ENCODE peak calls at places on chromosomes 12 and 14, in five cellular contexts. A is GM12865, L is GM20000, W is heart left ventricle, K is bronchial epithelial cell. G is an unnamed sample.

GRCh38 chr12:127559349-127560040 is 707.5 kb upstream of the TMEM132C start:
- DNase-seq in A (peak; percentile 91), L (no peak), W (peak; percentile 24), K (peak; percentile 83), G (peak; percentile 90)

GRCh38 chr12:52186135-52186840 is 5.5 kb downstream of the KRT80 start:
- DNase-seq in A (no peak), L (no peak), W (no peak), K (peak; percentile 82), G (no peak)

GRCh38 chr12:6607751-6608591 is 792 bp upstream of the CHD4 start:
- DNase-seq in A (peak; percentile 92), L (peak; percentile 73), W (peak; percentile 56), K (peak; percentile 83), G (peak; percentile 89)

GRCh38 chr12:124720019-124720686 is 143.5 kb downstream of the SCARB1 start:
- DNase-seq in A (no peak), L (no peak), W (no peak), K (peak; percentile 78), G (no peak)

GRCh38 chr12:68932701-68933563 is at the start of gene CPM:
- DNase-seq in A (peak; percentile 50), L (peak; percentile 90), W (peak; percentile 77), K (peak; percentile 49), G (peak; percentile 71)

GRCh38 chr12:57452937-57453509 is 2.1 kb upstream of the INHBE start:
- DNase-seq in A (peak; percentile 72), L (peak; percentile 69), W (peak; percentile 83), K (peak; percentile 59), G (peak; percentile 81)

GRCh38 chr14:92759300-92759678 is 10.9 kb upstream of the LGMN start:
- DNase-seq in A (peak; percentile 78), L (no peak), W (no peak), K (peak; percentile 44), G (peak; percentile 70)

GRCh38 chr14:53032838-53033390 is 82.1 kb upstream of the FERMT2 start:
- DNase-seq in A (no peak), L (no peak), W (no peak), K (peak; percentile 33), G (no peak)

GRCh38 chr14:105313381-105314286 is 914 bp upstream of the PACS2 start:
- DNase-seq in A (peak; percentile 36), L (no peak), W (no peak), K (no peak), G (peak; percentile 32)

GRCh38 chr12:4775936-4776335 is 55.7 kb downstream of the GALNT8 start:
- DNase-seq in A (no peak), L (no peak), W (no peak), K (no peak), G (no peak)

GRCh38 chr12:65881348-65881961 is 57.2 kb downstream of the HMGA2 start:
- DNase-seq in A (no peak), L (no peak), W (peak; percentile 28), K (peak; percentile 44), G (no peak)

GRCh38 chr12:93459097-93459496 is 8.2 kb upstream of the MRPL42 start:
- DNase-seq in A (no peak), L (no peak), W (no peak), K (no peak), G (no peak)

GRCh38 chr14:66330916-66331315 is 155.3 kb upstream of the CCDC196 start:
- DNase-seq in A (no peak), L (no peak), W (no peak), K (peak; percentile 41), G (no peak)

GRCh38 chr14:99945732-99946651 is 119.2 kb upstream of the EVL start:
- DNase-seq in A (peak; percentile 76), L (peak; percentile 61), W (no peak), K (no peak), G (peak; percentile 34)

GRCh38 chr12:130965668-130966067 is 12.0 kb downstream of the ADGRD1 start:
- DNase-seq in A (no peak), L (no peak), W (no peak), K (peak; percentile 80), G (no peak)

GRCh38 chr14:85587152-85587697 is 57.3 kb downstream of the FLRT2 start:
- DNase-seq in A (no peak), L (no peak), W (no peak), K (peak; percentile 84), G (no peak)

GRCh38 chr14:98798099-98798498 is 473.9 kb downstream of the BCL11B start:
- DNase-seq in A (no peak), L (no peak), W (no peak), K (no peak), G (no peak)

GRCh38 chr12:51593539-51593938 is 2.5 kb downstream of the SCN8A start:
- DNase-seq in A (peak; percentile 27), L (no peak), W (peak; percentile 21), K (peak; percentile 41), G (peak; percentile 56)

GRCh38 chr12:54959291-54960018 is 25.1 kb downstream of the TESPA1 start:
- DNase-seq in A (peak; percentile 75), L (peak; percentile 8), W (no peak), K (peak; percentile 63), G (peak; percentile 23)

GRCh38 chr14:56708704-56709103 is 101.6 kb downstream of the OTX2 start:
- DNase-seq in A (no peak), L (no peak), W (no peak), K (no peak), G (no peak)

GRCh38 chr14:63276016-63276415 is 42.7 kb downstream of the GPHB5 start:
- DNase-seq in A (no peak), L (no peak), W (no peak), K (no peak), G (no peak)

GRCh38 chr12:92827836-92828431 is 101.2 kb downstream of the EEA1 start:
- DNase-seq in A (peak; percentile 70), L (peak; percentile 32), W (no peak), K (peak; percentile 65), G (peak; percentile 60)

GRCh38 chr14:64879635-64880381 is at the start of gene SPTB:
- DNase-seq in A (peak; percentile 23), L (peak; percentile 78), W (peak; percentile 76), K (no peak), G (peak; percentile 74)

GRCh38 chr12:101697930-101698781 is 716 bp downstream of the CHPT1 start:
- DNase-seq in A (peak; percentile 23), L (no peak), W (peak; percentile 52), K (no peak), G (peak; percentile 13)

GRCh38 chr12:128449146-128449894 is 182.3 kb downstream of the TMEM132C start:
- DNase-seq in A (no peak), L (no peak), W (no peak), K (peak; percentile 27), G (no peak)

GRCh38 chr12:29578731-29579130 is 81.2 kb upstream of the OVCH1 start:
- DNase-seq in A (no peak), L (no peak), W (no peak), K (no peak), G (no peak)

GRCh38 chr12:18454330-18454729 is 193.0 kb downstream of the PIK3C2G start:
- DNase-seq in A (no peak), L (no peak), W (no peak), K (no peak), G (no peak)

GRCh38 chr12:60194682-60195081 is 598.9 kb downstream of the SLC16A7 start:
- DNase-seq in A (no peak), L (no peak), W (no peak), K (peak; percentile 82), G (no peak)

GRCh38 chr14:70856851-70857498 is 47.7 kb upstream of the MAP3K9 start:
- DNase-seq in A (no peak), L (no peak), W (no peak), K (peak; percentile 95), G (peak; percentile 39)

GRCh38 chr12:51383281-51383905 is 7.8 kb downstream of the GALNT6 start:
- DNase-seq in A (peak; percentile 15), L (no peak), W (no peak), K (peak; percentile 79), G (no peak)

GRCh38 chr14:63523735-63524408 is 19.3 kb downstream of the PPP2R5E start:
- DNase-seq in A (no peak), L (no peak), W (no peak), K (no peak), G (no peak)

GRCh38 chr14:39071096-39071495 is 31.9 kb downstream of the SEC23A start:
- DNase-seq in A (no peak), L (no peak), W (no peak), K (no peak), G (no peak)
- TF ChIP-seq CTCF in A (no peak), L (no peak), W (no peak), K (no peak), G (no peak)

GRCh38 chr12:22544038-22544979 is at the start of gene C2CD5:
- DNase-seq in A (peak; percentile 98), L (peak; percentile 91), W (peak; percentile 98), K (peak; percentile 88), G (peak; percentile 97)
- TF ChIP-seq CTCF in A (peak; percentile 41), L (peak; percentile 18), W (peak; percentile 22), K (peak; percentile 51), G (no peak)

GRCh38 chr12:110403975-110404675 is 617 bp upstream of the ANAPC7 start:
- DNase-seq in A (peak; percentile 89), L (peak; percentile 87), W (peak; percentile 78), K (peak; percentile 47), G (peak; percentile 86)

DNA sequence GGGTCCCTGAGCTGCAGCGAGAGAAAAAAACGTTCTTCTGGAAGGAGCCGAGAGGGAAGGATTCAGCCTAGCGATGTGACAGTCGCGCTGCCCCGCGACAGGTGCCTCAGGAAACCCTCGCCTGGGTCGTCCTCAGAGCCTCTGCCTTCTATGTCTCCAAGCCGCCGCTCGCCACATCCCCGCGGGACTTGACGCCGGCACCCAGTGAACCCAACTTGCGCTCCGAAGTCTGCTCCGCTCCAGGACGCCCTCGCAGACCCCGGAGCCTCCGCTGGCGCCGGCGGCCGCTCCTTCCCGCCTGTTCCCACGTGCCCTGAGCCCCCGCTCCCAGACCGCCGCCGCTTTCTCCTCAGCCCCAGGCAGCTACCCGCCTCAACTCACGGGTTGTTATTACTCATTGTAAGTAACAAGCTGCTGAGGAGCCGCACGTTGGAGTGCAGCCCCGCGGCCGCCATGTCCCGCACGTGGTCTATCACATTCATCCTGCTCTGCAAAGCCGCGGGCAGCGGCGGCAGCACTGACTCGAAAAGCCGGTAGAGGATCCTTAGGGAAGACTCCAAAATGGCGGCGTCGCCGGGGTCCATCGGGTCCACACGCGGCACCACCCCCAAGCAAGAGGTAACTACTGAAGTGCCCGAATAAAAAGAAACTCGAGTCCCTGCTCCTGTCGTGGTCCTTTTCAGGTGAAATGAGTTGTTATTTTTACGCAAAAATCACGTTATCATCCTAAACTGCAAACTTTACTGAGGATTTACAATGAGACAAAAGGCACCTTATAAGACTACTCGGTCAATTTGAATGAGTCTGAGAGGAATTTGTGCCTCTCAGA is at the start of gene ANAPC7:
- DNase-seq in A (peak; percentile 95), L (peak; percentile 92), W (peak; percentile 91), K (peak; percentile 80), G (peak; percentile 92)
- TF ChIP-seq CTCF in A (no peak), L (no peak), W (no peak), K (peak; percentile 1), G (no peak)

GRCh38 chr12:41739066-41739465 is 405.6 kb downstream of the GXYLT1 start:
- DNase-seq in A (no peak), L (no peak), W (no peak), K (peak; percentile 51), G (no peak)
- TF ChIP-seq CTCF in A (no peak), L (no peak), W (no peak), K (no peak), G (no peak)

DNA sequence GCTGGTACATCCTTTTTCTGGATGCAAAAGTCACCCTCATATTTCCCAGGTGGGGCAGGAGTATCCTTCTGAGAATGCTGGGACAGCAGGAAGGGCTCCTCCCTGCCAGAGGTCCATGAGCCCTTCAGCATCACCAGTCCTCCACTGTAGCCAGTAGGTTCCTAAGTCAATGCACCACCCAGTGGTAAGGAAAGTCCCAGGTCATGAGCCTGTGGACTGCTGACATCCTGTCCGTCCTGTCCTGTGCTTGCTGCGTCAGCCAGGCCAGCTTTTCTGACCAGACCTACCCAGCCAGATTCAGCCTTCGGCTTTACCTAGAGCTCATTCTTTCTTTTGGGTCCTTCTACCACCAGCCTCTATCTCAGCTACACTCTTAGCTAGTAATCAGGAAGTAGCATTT is 23.0 kb upstream of the ACTN1 start:
- DNase-seq in A (peak; percentile 17), L (no peak), W (peak; percentile 46), K (peak; percentile 17), G (no peak)
- TF ChIP-seq CTCF in A (peak; percentile 11), L (no peak), W (peak; percentile 58), K (peak; percentile 20), G (no peak)